ENCODE peak calls at places on chromosomes 12 and 14, in four cellular contexts. I is occipital lobe; J is fibroblast of lung; X is stimulated activated CD8-positive, alpha-beta memory T cell treated with anti-CD3 and anti-CD28 coated beads, Interleukin-12 subunit alpha, Interleukin-12 subunit beta, amount 100 ng/mL, for 1 hour. S is an unnamed sample.

GRCh38 chr12:34404377-34405285 is 382.3 kb downstream of the ALG10 start:
- DNase-seq in J (no peak), X (no peak), I (no peak), S (no peak)

GRCh38 chr14:92160619-92161018 is 38.9 kb downstream of the CPSF2 start:
- DNase-seq in J (peak; percentile 84), X (no peak), I (no peak), S (peak; percentile 94)

GRCh38 chr12:132444957-132445883 is 44.7 kb upstream of the FBRSL1 start:
- DNase-seq in J (no peak), I (no peak), X (peak; percentile 33), S (no peak)

GRCh38 chr12:95767703-95768102 is 22.9 kb downstream of the NTN4 start:
- DNase-seq in J (peak; percentile 49), X (no peak), I (no peak), S (no peak)

GRCh38 chr14:61343991-61344405 is 22.6 kb downstream of the PRKCH start:
- DNase-seq in X (no peak), I (no peak), J (no peak), S (no peak)

GRCh38 chr12:116933101-116933500 is 22.4 kb downstream of the FBXW8 start:
- DNase-seq in X (no peak), I (no peak), J (peak; percentile 56), S (no peak)

GRCh38 chr14:38111046-38111445 is 96.7 kb upstream of the SSTR1 start:
- DNase-seq in J (no peak), I (no peak), X (no peak), S (no peak)

GRCh38 chr14:100302616-100303015 is 3.6 kb downstream of the SLC25A29 start:
- DNase-seq in J (no peak), I (no peak), X (no peak), S (no peak)

GRCh38 chr12:126210026-126210425 is 1144.8 kb downstream of the AACS start:
- DNase-seq in J (no peak), I (no peak), X (no peak), S (no peak)

GRCh38 chr14:49893309-49894213 is 679 bp downstream of the ARF6 start:
- DNase-seq in J (peak; percentile 42), X (peak; percentile 47), I (peak; percentile 14), S (peak; percentile 59)

GRCh38 chr12:114794049-114794558 is 110.1 kb upstream of the TBX3 start:
- DNase-seq in I (no peak), J (no peak), X (no peak), S (no peak)

GRCh38 chr14:94411638-94412037 is 23.2 kb upstream of the SERPINA1 start:
- DNase-seq in I (no peak), X (no peak), J (no peak), S (no peak)

GRCh38 chr12:66297080-66297479 is 5.2 kb upstream of the HELB start:
- DNase-seq in X (no peak), I (no peak), J (no peak), S (no peak)

GRCh38 chr12:52333321-52333720 is 12.1 kb upstream of the KRT83 start:
- DNase-seq in J (no peak), X (no peak), I (no peak), S (no peak)

GRCh38 chr14:23365353-23366162 is 586 bp upstream of the EFS start:
- DNase-seq in X (no peak), J (peak; percentile 19), I (no peak), S (peak; percentile 34)

GRCh38 chr14:44112774-44113460 is 394.2 kb downstream of the FSCB start:
- DNase-seq in J (no peak), I (no peak), X (no peak), S (no peak)

GRCh38 chr14:68463705-68464104 is 329.2 kb downstream of the ZFP36L1 start:
- DNase-seq in J (no peak), X (no peak), I (no peak), S (peak; percentile 33)

GRCh38 chr12:38921025-38921677 is 15.8 kb upstream of the CPNE8 start:
- DNase-seq in I (no peak), J (no peak), X (no peak), S (peak; percentile 70)

GRCh38 chr12:10194160-10194559 is 15.3 kb downstream of the TMEM52B start:
- DNase-seq in I (no peak), X (no peak), J (no peak), S (peak; percentile 51)

GRCh38 chr12:101257357-101257756 is 22.5 kb upstream of the UTP20 start:
- DNase-seq in I (no peak), J (no peak), X (no peak), S (no peak)

GRCh38 chr12:91222746-91223145 is 40.1 kb upstream of the DCN start:
- DNase-seq in I (no peak), J (peak; percentile 53), X (no peak), S (peak; percentile 77)

GRCh38 chr14:63478024-63478423 is 65.2 kb downstream of the PPP2R5E start:
- DNase-seq in X (no peak), I (no peak), J (no peak), S (no peak)

GRCh38 chr12:5034605-5035004 is 9.1 kb upstream of the KCNA5 start:
- DNase-seq in J (no peak), I (no peak), X (no peak), S (no peak)

GRCh38 chr12:54998958-54999510 is 14.5 kb upstream of the TESPA1 start:
- DNase-seq in X (no peak), I (no peak), J (no peak), S (no peak)

GRCh38 chr12:124317400-124317799 is 22.5 kb downstream of the RFLNA start:
- DNase-seq in X (no peak), J (no peak), I (no peak), S (no peak)

GRCh38 chr12:92619026-92619425 is 83.8 kb upstream of the PLEKHG7 start:
- DNase-seq in I (no peak), J (no peak), X (no peak), S (no peak)

GRCh38 chr14:105087963-105088811 is 23.0 kb upstream of the GPR132 start:
- DNase-seq in J (peak; percentile 84), X (no peak), I (no peak), S (peak; percentile 77)

GRCh38 chr12:8034802-8035201 is 2.3 kb downstream of the FOXJ2 start:
- DNase-seq in X (no peak), J (no peak), I (no peak), S (no peak)